ENCODE peak calls at places on chromosome 11, in seven cellular contexts. U, Q, Z, B, E, M and H are unnamed samples.

GRCh38 chr11:19267567-19267966 is 26.8 kb upstream of the E2F8 start:
- DNase-seq in Q (no peak), E (no peak), M (no peak), Z (no peak), B (no peak), U (no peak), H (no peak)

GRCh38 chr11:29119691-29120328 is 897.0 kb downstream of the KCNA4 start:
- DNase-seq in M (no peak), B (no peak), Z (peak), E (peak), U (no peak), Q (peak), H (no peak)

GRCh38 chr11:12285811-12286222 is 91.6 kb upstream of the PARVA start:
- DNase-seq in M (no peak), Z (no peak), U (no peak), Q (peak), B (no peak), E (no peak), H (no peak)

GRCh38 chr11:66864172-66864901 is 7.5 kb downstream of the LRFN4 start:
- DNase-seq in E (no peak), U (no peak), B (no peak), Q (no peak), M (no peak), Z (no peak), H (no peak)

GRCh38 chr11:91248199-91248807 is 976.3 kb upstream of the FAT3 start:
- DNase-seq in Z (peak), U (no peak), E (peak), Q (peak), M (peak), B (peak), H (peak)

GRCh38 chr11:60875856-60876485 is 8.6 kb downstream of the ZP1 start:
- DNase-seq in Q (no peak), E (no peak), M (no peak), Z (no peak), B (no peak), U (peak), H (no peak)

GRCh38 chr11:70191495-70192140 is 11.5 kb upstream of the FADD start:
- DNase-seq in Z (peak), U (peak), Q (peak), E (peak), B (peak), M (peak), H (peak)

GRCh38 chr11:78050964-78051831 is 12.5 kb upstream of the THRSP start:
- DNase-seq in Z (peak), B (no peak), E (no peak), M (no peak), Q (peak), U (no peak), H (no peak)

GRCh38 chr11:81007046-81007445 is 1566.2 kb upstream of the TENM4 start:
- DNase-seq in E (peak), B (peak), Z (peak), M (no peak), U (no peak), Q (peak), H (no peak)

GRCh38 chr11:12963789-12964536 is 45.2 kb upstream of the RASSF10 start:
- DNase-seq in Q (peak), B (peak), Z (peak), E (peak), M (peak), U (peak), H (peak)

GRCh38 chr11:134599180-134599810 is 187.3 kb upstream of the B3GAT1 start:
- DNase-seq in Q (no peak), Z (no peak), B (no peak), U (peak), M (no peak), E (no peak), H (no peak)

GRCh38 chr11:69378303-69379141 is 84.6 kb downstream of the MYEOV start:
- DNase-seq in Q (no peak), U (no peak), E (no peak), B (no peak), Z (no peak), M (no peak), H (no peak)

GRCh38 chr11:70707821-70708220 is 309.5 kb downstream of the CTTN start:
- DNase-seq in Q (no peak), U (no peak), Z (no peak), E (no peak), B (no peak), M (no peak), H (no peak)

GRCh38 chr11:122748968-122749687 is 89.2 kb upstream of the CRTAM start:
- DNase-seq in B (peak), M (peak), Z (peak), E (no peak), Q (peak), U (no peak), H (peak)

GRCh38 chr11:19259487-19260345 is 19.0 kb upstream of the E2F8 start:
- DNase-seq in M (peak), B (peak), Q (peak), E (peak), U (peak), Z (peak), H (peak)

GRCh38 chr11:126512741-126513715 is 157.5 kb downstream of the ST3GAL4 start:
- DNase-seq in B (no peak), M (no peak), U (no peak), Q (no peak), E (no peak), Z (no peak), H (no peak)

GRCh38 chr11:71433648-71434450 is 14.3 kb downstream of the DHCR7 start:
- DNase-seq in E (peak), Z (peak), U (peak), M (no peak), B (no peak), Q (peak), H (no peak)

GRCh38 chr11:32385998-32386397 is 49.3 kb downstream of the WT1 start:
- DNase-seq in Q (peak), E (peak), Z (peak), M (no peak), U (no peak), B (no peak), H (no peak)

GRCh38 chr11:66904055-66904454 is 47.2 kb downstream of the LRFN4 start:
- DNase-seq in B (no peak), Z (peak), U (no peak), Q (no peak), E (no peak), M (no peak), H (no peak)

GRCh38 chr11:134730596-134731538 is 318.8 kb upstream of the B3GAT1 start:
- DNase-seq in M (no peak), U (no peak), Q (no peak), E (no peak), Z (no peak), B (no peak), H (no peak)

GRCh38 chr11:15412054-15412453 is 297.3 kb downstream of the INSC start:
- DNase-seq in U (no peak), Z (no peak), E (no peak), Q (no peak), M (no peak), B (no peak), H (no peak)

GRCh38 chr11:11916981-11917399 is 75.2 kb downstream of the USP47 start:
- DNase-seq in E (no peak), U (no peak), Q (peak), B (no peak), Z (peak), M (no peak), H (no peak)

GRCh38 chr11:69551963-69552362 is 70.5 kb downstream of the LINC01488 start:
- DNase-seq in Q (no peak), U (peak), Z (no peak), B (no peak), M (no peak), E (no peak), H (no peak)

GRCh38 chr11:34405079-34405858 is 33.5 kb upstream of the CAT start:
- DNase-seq in B (no peak), M (peak), U (no peak), E (peak), Q (peak), Z (peak), H (peak)